ENCODE peak calls at places on chromosomes 11 and 22, in seven cellular contexts. One of them, this sample, is unnamed.

GRCh38 chr11:113124578-113124977 is 163.4 kb downstream of the NCAM1 start:
- DNase-seq in A549: no peak
- DNase-seq in neural crest cell: no peak
- DNase-seq in fibroblast of lung: no peak
- DNase-seq in transverse colon: no peak
- DNase-seq in foreskin keratinocyte: no peak
- DNase-seq in IMR-90: no peak
- DNase-seq in this sample: no peak

GRCh38 chr11:94938399-94939055 is 34.8 kb downstream of the CWC15 start:
- DNase-seq in A549: no peak
- DNase-seq in neural crest cell: no peak
- DNase-seq in fibroblast of lung: peak; percentile 95
- DNase-seq in transverse colon: no peak
- DNase-seq in foreskin keratinocyte: no peak
- DNase-seq in IMR-90: peak; percentile 92
- DNase-seq in this sample: peak; percentile 85

GRCh38 chr11:63508009-63508408 is 2.1 kb downstream of the LGALS12 start:
- DNase-seq in A549: peak; percentile 54
- DNase-seq in neural crest cell: no peak
- DNase-seq in fibroblast of lung: no peak
- DNase-seq in transverse colon: no peak
- DNase-seq in foreskin keratinocyte: no peak
- DNase-seq in IMR-90: no peak
- DNase-seq in this sample: peak; percentile 24

GRCh38 chr11:72328366-72329224 is 84.6 kb upstream of the PHOX2A start:
- DNase-seq in A549: no peak
- DNase-seq in neural crest cell: no peak
- DNase-seq in fibroblast of lung: peak; percentile 46
- DNase-seq in transverse colon: no peak
- DNase-seq in foreskin keratinocyte: no peak
- DNase-seq in IMR-90: peak; percentile 42
- DNase-seq in this sample: no peak

GRCh38 chr11:35013514-35014191 is 97.2 kb downstream of the PDHX start:
- DNase-seq in A549: no peak
- DNase-seq in neural crest cell: no peak
- DNase-seq in fibroblast of lung: peak; percentile 33
- DNase-seq in transverse colon: no peak
- DNase-seq in foreskin keratinocyte: no peak
- DNase-seq in IMR-90: no peak
- DNase-seq in this sample: peak; percentile 48

GRCh38 chr11:62719302-62719978 is 7.8 kb downstream of the HNRNPUL2 start:
- DNase-seq in A549: no peak
- DNase-seq in neural crest cell: no peak
- DNase-seq in fibroblast of lung: peak; percentile 32
- DNase-seq in transverse colon: no peak
- DNase-seq in foreskin keratinocyte: no peak
- DNase-seq in IMR-90: peak; percentile 25
- DNase-seq in this sample: no peak

GRCh38 chr11:17683378-17684161 is 35.8 kb upstream of the MYOD1 start:
- DNase-seq in A549: no peak
- DNase-seq in neural crest cell: no peak
- DNase-seq in fibroblast of lung: peak; percentile 53
- DNase-seq in transverse colon: no peak
- DNase-seq in foreskin keratinocyte: no peak
- DNase-seq in IMR-90: peak; percentile 66
- DNase-seq in this sample: peak; percentile 71

GRCh38 chr11:112734207-112734606 is 227.0 kb upstream of the NCAM1 start:
- DNase-seq in A549: no peak
- DNase-seq in neural crest cell: peak; percentile 31
- DNase-seq in fibroblast of lung: peak; percentile 11
- DNase-seq in transverse colon: no peak
- DNase-seq in foreskin keratinocyte: peak; percentile 6
- DNase-seq in IMR-90: peak; percentile 8
- DNase-seq in this sample: no peak

GRCh38 chr11:125892994-125893393 is 5.5 kb downstream of the HYLS1 start:
- DNase-seq in A549: no peak
- DNase-seq in neural crest cell: no peak
- DNase-seq in fibroblast of lung: no peak
- DNase-seq in transverse colon: no peak
- DNase-seq in foreskin keratinocyte: no peak
- DNase-seq in IMR-90: no peak
- DNase-seq in this sample: no peak

GRCh38 chr11:116173946-116174911 is 598.6 kb downstream of the BUD13 start:
- DNase-seq in A549: no peak
- DNase-seq in neural crest cell: no peak
- DNase-seq in fibroblast of lung: no peak
- DNase-seq in transverse colon: no peak
- DNase-seq in foreskin keratinocyte: no peak
- DNase-seq in IMR-90: no peak
- DNase-seq in this sample: no peak

GRCh38 chr11:1559103-1559951 is 12.7 kb downstream of the DUSP8 start:
- DNase-seq in A549: peak; percentile 74
- DNase-seq in neural crest cell: no peak
- DNase-seq in fibroblast of lung: peak; percentile 76
- DNase-seq in transverse colon: peak; percentile 91
- DNase-seq in foreskin keratinocyte: peak; percentile 50
- DNase-seq in IMR-90: peak; percentile 66
- DNase-seq in this sample: peak; percentile 45

GRCh38 chr22:21634081-21634480 is 1.5 kb downstream of the CCDC116 start:
- DNase-seq in A549: no peak
- DNase-seq in neural crest cell: no peak
- DNase-seq in fibroblast of lung: no peak
- DNase-seq in transverse colon: no peak
- DNase-seq in foreskin keratinocyte: no peak
- DNase-seq in IMR-90: no peak
- DNase-seq in this sample: no peak

GRCh38 chr11:9380773-9381172 is 3.7 kb upstream of the IPO7 start:
- DNase-seq in A549: no peak
- DNase-seq in neural crest cell: no peak
- DNase-seq in fibroblast of lung: no peak
- DNase-seq in transverse colon: no peak
- DNase-seq in foreskin keratinocyte: no peak
- DNase-seq in IMR-90: no peak
- DNase-seq in this sample: no peak

GRCh38 chr11:9386901-9387300 is 2.4 kb downstream of the IPO7 start:
- DNase-seq in A549: no peak
- DNase-seq in neural crest cell: no peak
- DNase-seq in fibroblast of lung: no peak
- DNase-seq in transverse colon: no peak
- DNase-seq in foreskin keratinocyte: no peak
- DNase-seq in IMR-90: no peak
- DNase-seq in this sample: no peak

GRCh38 chr11:9384535-9385287 is at the start of gene IPO7:
- DNase-seq in A549: peak; percentile 90
- DNase-seq in neural crest cell: peak; percentile 84
- DNase-seq in fibroblast of lung: peak; percentile 92
- DNase-seq in transverse colon: peak; percentile 92
- DNase-seq in foreskin keratinocyte: peak; percentile 71
- DNase-seq in IMR-90: peak; percentile 92
- DNase-seq in this sample: peak; percentile 87

GRCh38 chr11:9386086-9386485 is 1.6 kb downstream of the IPO7 start:
- DNase-seq in A549: no peak
- DNase-seq in neural crest cell: no peak
- DNase-seq in fibroblast of lung: no peak
- DNase-seq in transverse colon: no peak
- DNase-seq in foreskin keratinocyte: no peak
- DNase-seq in IMR-90: no peak
- DNase-seq in this sample: no peak

GRCh38 chr11:9385288-9385902 is 943 bp downstream of the IPO7 start:
- DNase-seq in A549: peak; percentile 43
- DNase-seq in neural crest cell: no peak
- DNase-seq in fibroblast of lung: no peak
- DNase-seq in transverse colon: no peak
- DNase-seq in foreskin keratinocyte: no peak
- DNase-seq in IMR-90: no peak
- DNase-seq in this sample: no peak
- TF ChIP-seq CTCF in A549: no peak
- TF ChIP-seq CTCF in neural crest cell: no peak
- TF ChIP-seq CTCF in fibroblast of lung: no peak
- TF ChIP-seq CTCF in transverse colon: no peak
- TF ChIP-seq CTCF in foreskin keratinocyte: no peak
- TF ChIP-seq CTCF in IMR-90: no peak
- TF ChIP-seq CTCF in this sample: no peak

DNA sequence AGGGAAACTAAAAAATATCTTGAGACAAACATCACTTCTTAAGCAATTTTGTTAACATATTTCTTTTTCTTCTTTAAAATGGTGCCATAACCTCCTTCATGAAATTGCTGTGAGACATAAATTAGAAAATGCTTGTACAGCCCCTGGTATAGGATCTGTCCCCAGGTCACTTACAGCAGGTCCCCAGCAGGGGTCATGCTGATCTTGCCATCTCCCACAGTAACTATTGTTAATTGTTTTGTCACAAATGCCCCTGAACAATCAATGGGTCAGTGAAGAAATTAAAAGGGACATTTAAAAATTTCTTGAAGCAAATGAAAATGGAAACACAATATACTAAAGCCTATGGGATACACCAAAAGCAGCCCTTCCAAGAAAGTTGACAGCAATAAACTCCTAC is 99.8 kb upstream of the OR4B1 start:
- DNase-seq in A549: peak; percentile 35
- DNase-seq in neural crest cell: no peak
- DNase-seq in fibroblast of lung: no peak
- DNase-seq in transverse colon: no peak
- DNase-seq in foreskin keratinocyte: no peak
- DNase-seq in IMR-90: no peak
- DNase-seq in this sample: no peak
- TF ChIP-seq CTCF in A549: peak; percentile 17
- TF ChIP-seq CTCF in neural crest cell: peak; percentile 57
- TF ChIP-seq CTCF in fibroblast of lung: peak; percentile 46
- TF ChIP-seq CTCF in transverse colon: peak; percentile 47
- TF ChIP-seq CTCF in foreskin keratinocyte: peak; percentile 48
- TF ChIP-seq CTCF in IMR-90: peak; percentile 15
- TF ChIP-seq CTCF in this sample: peak; percentile 74

DNA sequence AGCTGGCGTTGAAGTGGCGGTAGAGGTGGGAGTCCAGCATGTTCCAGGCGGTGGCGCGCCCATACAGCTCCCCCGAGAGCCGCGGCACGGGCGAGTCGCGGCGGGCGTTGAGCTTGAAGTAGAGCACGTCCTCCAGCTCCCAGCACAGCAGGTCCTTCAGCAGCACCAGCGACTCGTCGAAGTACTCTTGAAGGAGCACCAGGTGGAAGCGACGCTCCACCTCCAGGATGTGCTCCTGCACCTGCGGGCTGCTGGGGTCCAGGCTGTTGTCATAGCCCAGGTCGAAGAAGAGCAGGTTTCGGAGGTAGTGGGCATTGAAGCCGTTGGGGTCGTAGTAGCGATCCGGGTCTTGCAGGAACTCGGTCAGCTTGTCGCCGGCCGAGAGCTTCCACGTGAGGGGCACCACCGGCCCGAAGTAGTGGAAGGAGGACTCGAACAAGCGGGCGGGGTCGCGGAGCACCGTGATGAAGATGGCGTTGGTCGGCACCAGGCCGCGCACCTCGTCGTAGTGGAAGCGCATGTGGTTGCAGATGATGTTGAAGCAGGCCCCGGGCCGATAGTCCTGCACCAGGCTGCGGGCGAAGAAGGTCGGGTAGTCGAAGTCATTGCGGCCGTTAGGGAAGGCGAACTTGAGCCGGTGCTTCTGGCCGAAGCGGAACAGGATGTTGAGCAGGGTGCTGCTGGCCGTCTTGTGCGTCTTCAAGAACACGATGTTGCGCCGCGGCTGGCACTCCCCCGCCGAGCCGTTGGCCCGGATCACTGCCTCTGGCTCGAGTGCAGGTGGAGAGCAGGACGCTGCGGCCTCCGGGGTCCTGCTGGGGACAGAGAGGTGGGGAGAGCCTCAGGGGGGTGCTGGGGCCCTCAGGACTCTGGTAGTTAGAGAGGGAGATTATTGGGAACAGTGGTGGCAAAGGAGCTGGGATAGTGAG is 9.0 kb upstream of the SEC14L6 start:
- DNase-seq in A549: no peak
- DNase-seq in neural crest cell: no peak
- DNase-seq in fibroblast of lung: no peak
- DNase-seq in transverse colon: no peak
- DNase-seq in foreskin keratinocyte: no peak
- DNase-seq in IMR-90: no peak
- DNase-seq in this sample: no peak
- TF ChIP-seq CTCF in A549: no peak
- TF ChIP-seq CTCF in neural crest cell: peak; percentile 21
- TF ChIP-seq CTCF in fibroblast of lung: no peak
- TF ChIP-seq CTCF in transverse colon: no peak
- TF ChIP-seq CTCF in foreskin keratinocyte: no peak
- TF ChIP-seq CTCF in IMR-90: no peak
- TF ChIP-seq CTCF in this sample: no peak

GRCh38 chr11:69000391-69000790 is 12.7 kb downstream of the MRGPRF start:
- DNase-seq in A549: no peak
- DNase-seq in neural crest cell: no peak
- DNase-seq in fibroblast of lung: no peak
- DNase-seq in transverse colon: no peak
- DNase-seq in foreskin keratinocyte: no peak
- DNase-seq in IMR-90: no peak
- DNase-seq in this sample: no peak

GRCh38 chr11:69002101-69002742 is 10.8 kb downstream of the MRGPRF start:
- DNase-seq in A549: no peak
- DNase-seq in neural crest cell: no peak
- DNase-seq in fibroblast of lung: peak; percentile 42
- DNase-seq in transverse colon: peak; percentile 8
- DNase-seq in foreskin keratinocyte: no peak
- DNase-seq in IMR-90: no peak
- DNase-seq in this sample: no peak

GRCh38 chr11:69001301-69002081 is 11.6 kb downstream of the MRGPRF start:
- DNase-seq in A549: no peak
- DNase-seq in neural crest cell: no peak
- DNase-seq in fibroblast of lung: no peak
- DNase-seq in transverse colon: peak; percentile 7
- DNase-seq in foreskin keratinocyte: no peak
- DNase-seq in IMR-90: no peak
- DNase-seq in this sample: no peak

GRCh38 chr11:68999093-68999747 is 13.8 kb downstream of the MRGPRF start:
- DNase-seq in A549: no peak
- DNase-seq in neural crest cell: no peak
- DNase-seq in fibroblast of lung: no peak
- DNase-seq in transverse colon: peak; percentile 4
- DNase-seq in foreskin keratinocyte: no peak
- DNase-seq in IMR-90: no peak
- DNase-seq in this sample: no peak

DNA sequence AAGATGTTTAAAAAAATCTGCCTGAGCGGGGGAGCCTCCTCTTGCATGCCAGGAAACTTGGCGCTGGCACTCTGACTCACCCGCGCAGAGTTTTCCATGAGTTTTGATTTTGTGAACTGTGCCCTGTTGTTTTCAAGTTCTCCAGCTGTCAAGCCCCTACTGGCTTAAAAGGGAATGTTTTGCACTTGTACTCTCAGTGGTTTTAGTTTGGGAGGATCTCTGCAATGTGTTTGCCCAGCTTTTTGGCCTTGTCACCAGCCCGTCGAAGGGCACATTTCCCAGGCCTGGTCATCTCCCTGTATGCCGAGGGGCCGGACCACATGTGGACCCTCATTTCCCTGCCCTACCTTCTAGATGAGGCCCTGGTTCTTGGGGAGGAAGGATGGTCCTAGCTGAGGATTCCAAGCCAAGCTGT is 12.2 kb downstream of the MRGPRF start:
- DNase-seq in A549: peak; percentile 60
- DNase-seq in neural crest cell: no peak
- DNase-seq in fibroblast of lung: peak; percentile 90
- DNase-seq in transverse colon: peak; percentile 49
- DNase-seq in foreskin keratinocyte: peak; percentile 36
- DNase-seq in IMR-90: peak; percentile 87
- DNase-seq in this sample: peak; percentile 87
- TF ChIP-seq CTCF in A549: no peak
- TF ChIP-seq CTCF in neural crest cell: peak; percentile 58
- TF ChIP-seq CTCF in fibroblast of lung: peak; percentile 75
- TF ChIP-seq CTCF in transverse colon: peak; percentile 45
- TF ChIP-seq CTCF in foreskin keratinocyte: peak; percentile 72
- TF ChIP-seq CTCF in IMR-90: peak; percentile 66
- TF ChIP-seq CTCF in this sample: peak; percentile 78

This sample was measured in HFFc6.